ENCODE peak calls at places on chromosomes 7 and 10, in four cellular contexts. D is K562, M is HepG2, Z is HCT116. I is an unnamed sample.

GRCh38 chr7:134535919-134536299 is 8.5 kb downstream of the AKR1B10 start:
- DNase-seq in M (no peak), D (no peak), Z (no peak), I (no peak)

GRCh38 chr10:121243003-121243898 is 355.0 kb downstream of the FGFR2 start:
- DNase-seq in M (no peak), D (no peak), Z (no peak), I (no peak)

GRCh38 chr10:60114765-60115586 is 208.6 kb upstream of the CCDC6 start:
- DNase-seq in Z (peak; percentile 29), D (peak; percentile 76), M (peak; percentile 21), I (no peak)

GRCh38 chr7:138008588-138009349 is 6.9 kb upstream of the CREB3L2 start:
- DNase-seq in D (peak; percentile 84), M (peak; percentile 62), Z (peak; percentile 56), I (peak; percentile 68)

GRCh38 chr10:119652361-119652760 is 1.2 kb downstream of the BAG3 start:
- DNase-seq in M (peak; percentile 35), D (peak; percentile 65), Z (peak; percentile 43), I (no peak)

GRCh38 chr10:24503627-24504320 is 219.9 kb downstream of the ARHGAP21 start:
- DNase-seq in Z (peak; percentile 48), M (peak; percentile 63), D (peak; percentile 66), I (peak; percentile 28)

GRCh38 chr10:33772370-33773331 is 438.2 kb upstream of the NRP1 start:
- DNase-seq in M (no peak), Z (no peak), D (no peak), I (no peak)

GRCh38 chr10:16195894-16196293 is 240.9 kb upstream of the PTER start:
- DNase-seq in M (no peak), D (no peak), Z (no peak), I (no peak)

GRCh38 chr10:70785190-70785589 is at the start of gene TBATA:
- DNase-seq in D (no peak), Z (no peak), M (no peak), I (no peak)

GRCh38 chr10:784759-785538 is 95.5 kb upstream of the DIP2C start:
- DNase-seq in M (no peak), D (no peak), Z (peak; percentile 58), I (no peak)

GRCh38 chr7:26410156-26410555 is 118.5 kb downstream of the SNX10 start:
- DNase-seq in D (no peak), Z (no peak), M (no peak), I (no peak)

GRCh38 chr10:93993782-93994668 is at the start of gene PLCE1:
- DNase-seq in D (peak; percentile 34), M (no peak), Z (no peak), I (no peak)

GRCh38 chr7:41054960-41055700 is 647.8 kb downstream of the INHBA start:
- DNase-seq in M (no peak), D (no peak), Z (no peak), I (no peak)

GRCh38 chr10:52653221-52653501 is 119.4 kb downstream of the MBL2 start:
- DNase-seq in Z (no peak), D (no peak), M (no peak), I (no peak)

GRCh38 chr10:131625041-131625440 is 275.8 kb upstream of the PPP2R2D start:
- DNase-seq in M (no peak), D (no peak), Z (no peak), I (no peak)

GRCh38 chr7:93365341-93365740 is 133.2 kb downstream of the VPS50 start:
- DNase-seq in M (no peak), D (no peak), Z (no peak), I (no peak)

GRCh38 chr10:85642421-85643170 is 724.0 kb downstream of the GRID1 start:
- DNase-seq in M (peak; percentile 65), D (no peak), Z (peak; percentile 82), I (peak; percentile 96)

GRCh38 chr10:77159538-77160110 is 478.0 kb downstream of the KCNMA1 start:
- DNase-seq in M (no peak), D (no peak), Z (no peak), I (no peak)

GRCh38 chr10:53395449-53395848 is 622.9 kb upstream of the MBL2 start:
- DNase-seq in Z (no peak), M (no peak), D (no peak), I (no peak)

GRCh38 chr7:27204851-27205322 is 5.0 kb upstream of the HOXA13 start:
- DNase-seq in D (no peak), M (no peak), Z (no peak), I (no peak)

GRCh38 chr10:71767420-71768035 is 5.8 kb downstream of the VSIR start:
- DNase-seq in M (peak; percentile 42), D (no peak), Z (no peak), I (no peak)

GRCh38 chr7:131109011-131109756 is 218.5 kb upstream of the MKLN1 start:
- DNase-seq in M (no peak), Z (no peak), D (peak; percentile 42), I (no peak)

GRCh38 chr7:76206633-76207032 is 4.9 kb downstream of the SRRM3 start:
- DNase-seq in M (no peak), Z (no peak), D (no peak), I (no peak)

GRCh38 chr7:51010534-51010933 is 227.8 kb upstream of the GRB10 start:
- DNase-seq in M (no peak), Z (no peak), D (no peak), I (no peak)

GRCh38 chr10:96038476-96039387 is 4.7 kb upstream of the CCNJ start:
- DNase-seq in D (no peak), M (no peak), Z (no peak), I (no peak)

GRCh38 chr10:131702521-131703356 is 198.1 kb upstream of the PPP2R2D start:
- DNase-seq in Z (no peak), D (no peak), M (no peak), I (no peak)

GRCh38 chr7:159031135-159031701 is 113.4 kb downstream of the VIPR2 start:
- DNase-seq in M (no peak), Z (no peak), D (peak; percentile 42), I (no peak)

GRCh38 chr7:46970486-46970885 is 611.4 kb downstream of the TNS3 start:
- DNase-seq in M (no peak), Z (no peak), D (no peak), I (no peak)

GRCh38 chr10:50467209-50467608 is 156.5 kb downstream of the SGMS1 start:
- DNase-seq in D (no peak), Z (no peak), M (no peak), I (no peak)

GRCh38 chr10:60099998-60100747 is 193.8 kb upstream of the CCDC6 start:
- DNase-seq in D (peak; percentile 77), Z (peak; percentile 39), M (peak; percentile 39), I (no peak)

GRCh38 chr7:109246330-109247077 is 676.8 kb downstream of the DNAJB9 start:
- DNase-seq in Z (peak; percentile 18), M (no peak), D (no peak), I (no peak)

GRCh38 chr7:133429371-133429770 is 176.5 kb downstream of the EXOC4 start:
- DNase-seq in Z (no peak), M (no peak), D (no peak), I (no peak)

GRCh38 chr7:134766779-134767566 is 12.5 kb upstream of the CALD1 start:
- DNase-seq in D (no peak), M (peak; percentile 7), Z (no peak), I (no peak)

GRCh38 chr7:107972075-107972482 is 30.9 kb downstream of the LAMB1 start:
- DNase-seq in M (peak; percentile 91), Z (no peak), D (peak; percentile 63), I (no peak)

GRCh38 chr10:123797813-123798212 is 93.8 kb downstream of the CPXM2 start:
- DNase-seq in D (no peak), Z (no peak), M (no peak), I (no peak)

GRCh38 chr7:63065684-63066083 is 933.0 kb upstream of the ZNF722 start:
- DNase-seq in M (no peak), Z (no peak), D (no peak), I (no peak)

GRCh38 chr10:124727389-124727960 is 16.7 kb downstream of the FAM53B start:
- DNase-seq in M (no peak), Z (no peak), D (no peak), I (no peak)

GRCh38 chr7:125254521-125254920 is 324.9 kb upstream of the POT1 start:
- DNase-seq in M (no peak), D (no peak), Z (no peak), I (no peak)
- TF ChIP-seq TCF7L2 in M (no peak), D (no peak), Z (no peak), I (no peak)

GRCh38 chr7:140478361-140479061 is 794 bp downstream of the MKRN1 start:
- DNase-seq in M (no peak), D (peak; percentile 67), Z (no peak), I (no peak)
- TF ChIP-seq REST in M (no peak), D (no peak), Z (no peak), I (no peak)

DNA sequence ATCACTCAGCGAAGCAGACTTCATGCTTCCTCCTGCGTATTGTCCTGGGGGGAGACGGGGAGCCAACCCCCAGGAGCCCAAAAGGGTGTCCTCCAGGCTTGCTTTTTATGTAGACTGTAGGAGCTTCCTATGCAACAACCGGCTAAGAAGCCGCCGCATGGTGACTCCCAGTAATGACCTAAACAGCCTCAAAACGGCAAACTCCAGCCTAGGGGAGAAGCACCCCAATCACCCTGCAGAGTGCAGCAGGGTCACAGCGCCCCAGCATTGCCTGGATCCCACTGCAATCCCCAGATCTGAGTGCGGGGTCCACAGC is 52.0 kb downstream of the PROSER2 start:
- DNase-seq in M (no peak), D (no peak), Z (no peak), I (no peak)
- TF ChIP-seq TCF7L2 in M (no peak), D (no peak), Z (no peak), I (no peak)

DNA sequence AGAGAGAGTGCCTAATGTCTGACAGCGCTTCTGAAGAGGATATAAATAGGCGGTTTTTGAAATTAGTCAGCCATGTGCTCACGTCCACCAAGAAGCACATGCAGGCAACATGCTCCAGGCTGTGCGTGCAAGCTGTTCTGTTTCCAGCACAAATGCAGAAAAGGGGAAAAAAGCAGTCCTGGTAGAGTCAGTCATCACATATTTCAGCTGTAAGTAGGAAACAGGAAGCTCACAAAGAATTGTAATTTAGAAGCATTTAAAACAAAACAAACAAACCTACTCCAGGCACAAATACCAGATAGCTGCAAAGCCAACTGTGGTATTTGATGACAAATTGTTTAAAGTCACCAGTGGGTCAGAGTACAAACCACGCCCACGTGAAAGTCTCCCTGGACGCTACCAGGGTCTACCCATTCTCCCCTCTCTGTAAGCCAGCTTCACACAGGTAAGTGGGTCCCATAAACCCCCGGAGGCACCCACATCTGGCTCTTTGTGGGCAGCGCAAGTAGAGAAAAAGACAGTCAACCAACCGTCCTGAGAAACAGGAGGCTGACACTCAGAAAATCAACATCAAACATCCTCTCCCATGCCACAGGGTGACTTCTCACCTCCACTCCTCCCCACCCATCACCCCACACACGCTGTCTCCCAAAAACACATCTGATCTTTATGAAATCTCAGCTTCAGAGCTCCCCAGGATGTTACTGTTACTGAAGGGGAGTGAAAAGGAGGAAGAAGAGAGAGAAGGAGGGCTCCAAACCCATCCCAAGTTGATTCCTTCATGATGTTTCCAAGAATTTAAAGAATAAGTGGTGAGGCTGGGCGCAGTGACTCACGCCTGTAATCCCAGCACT is 186.4 kb downstream of the FAM107B start:
- DNase-seq in M (peak; percentile 84), Z (no peak), D (no peak), I (no peak)
- TF ChIP-seq REST in M (no peak), Z (no peak), D (no peak), I (no peak)

GRCh38 chr7:101163281-101164070 is 1.9 kb downstream of the VGF start:
- DNase-seq in D (peak; percentile 78), M (no peak), Z (peak; percentile 73), I (no peak)
- TF ChIP-seq TCF7L2 in D (no peak), M (no peak), Z (no peak), I (no peak)

I was measured in Panc1.